ENCODE peak calls at places on chromosomes 16 and 17, in ten cellular contexts. One of them, this sample, is unnamed.
A peak's percentile ranks its signal among the peaks of the same experiment; 100 is the strongest.

GRCh38 chr16:49681449-49681848 is 174.5 kb downstream of the ZNF423 start:
- DNase-seq in activated T-helper 1 cell treated with Interleukin-2 at 50 U/mL for 16 hours: no peak
- DNase-seq in left cardiac atrium: no peak
- DNase-seq in RPMI8226: no peak
- DNase-seq in anterior cingulate cortex: no peak
- DNase-seq in heart right ventricle: no peak
- DNase-seq in astrocyte of the spinal cord: no peak
- DNase-seq in posterior cingulate gyrus: no peak
- DNase-seq in body of pancreas: no peak
- DNase-seq in D341Med: no peak
- DNase-seq in this sample: no peak

GRCh38 chr17:48960834-48961515 is 7.4 kb downstream of the GIP start:
- DNase-seq in body of pancreas: no peak
- DNase-seq in RPMI8226: peak; percentile 7
- DNase-seq in D341Med: no peak
- DNase-seq in anterior cingulate cortex: no peak
- DNase-seq in activated T-helper 1 cell treated with Interleukin-2 at 50 U/mL for 16 hours: no peak
- DNase-seq in heart right ventricle: no peak
- DNase-seq in left cardiac atrium: no peak
- DNase-seq in astrocyte of the spinal cord: peak; percentile 17
- DNase-seq in posterior cingulate gyrus: peak; percentile 53
- DNase-seq in this sample: no peak

GRCh38 chr17:19265755-19266154 is 28.6 kb downstream of the EPN2 start:
- DNase-seq in D341Med: no peak
- DNase-seq in body of pancreas: no peak
- DNase-seq in RPMI8226: no peak
- DNase-seq in astrocyte of the spinal cord: no peak
- DNase-seq in posterior cingulate gyrus: no peak
- DNase-seq in heart right ventricle: no peak
- DNase-seq in anterior cingulate cortex: no peak
- DNase-seq in activated T-helper 1 cell treated with Interleukin-2 at 50 U/mL for 16 hours: no peak
- DNase-seq in left cardiac atrium: no peak
- DNase-seq in this sample: no peak

GRCh38 chr16:81684901-81685300 is 94.2 kb upstream of the PLCG2 start:
- DNase-seq in left cardiac atrium: no peak
- DNase-seq in astrocyte of the spinal cord: no peak
- DNase-seq in heart right ventricle: no peak
- DNase-seq in body of pancreas: no peak
- DNase-seq in posterior cingulate gyrus: no peak
- DNase-seq in anterior cingulate cortex: no peak
- DNase-seq in RPMI8226: no peak
- DNase-seq in activated T-helper 1 cell treated with Interleukin-2 at 50 U/mL for 16 hours: no peak
- DNase-seq in D341Med: no peak
- DNase-seq in this sample: no peak

GRCh38 chr17:10151667-10152496 is 46.5 kb downstream of the GAS7 start:
- DNase-seq in heart right ventricle: peak; percentile 35
- DNase-seq in anterior cingulate cortex: peak; percentile 27
- DNase-seq in D341Med: no peak
- DNase-seq in activated T-helper 1 cell treated with Interleukin-2 at 50 U/mL for 16 hours: no peak
- DNase-seq in astrocyte of the spinal cord: no peak
- DNase-seq in body of pancreas: no peak
- DNase-seq in left cardiac atrium: no peak
- DNase-seq in RPMI8226: no peak
- DNase-seq in posterior cingulate gyrus: peak; percentile 50
- DNase-seq in this sample: peak; percentile 35

GRCh38 chr17:80455328-80455710 is 21.1 kb downstream of the NPTX1 start:
- DNase-seq in heart right ventricle: no peak
- DNase-seq in posterior cingulate gyrus: peak; percentile 89
- DNase-seq in left cardiac atrium: peak; percentile 70
- DNase-seq in D341Med: no peak
- DNase-seq in activated T-helper 1 cell treated with Interleukin-2 at 50 U/mL for 16 hours: no peak
- DNase-seq in RPMI8226: peak; percentile 41
- DNase-seq in body of pancreas: no peak
- DNase-seq in anterior cingulate cortex: no peak
- DNase-seq in astrocyte of the spinal cord: no peak
- DNase-seq in this sample: no peak

GRCh38 chr17:2883544-2884203 is 87.4 kb downstream of the RAP1GAP2 start:
- DNase-seq in left cardiac atrium: no peak
- DNase-seq in body of pancreas: peak; percentile 76
- DNase-seq in RPMI8226: no peak
- DNase-seq in activated T-helper 1 cell treated with Interleukin-2 at 50 U/mL for 16 hours: no peak
- DNase-seq in posterior cingulate gyrus: no peak
- DNase-seq in anterior cingulate cortex: no peak
- DNase-seq in astrocyte of the spinal cord: peak; percentile 17
- DNase-seq in heart right ventricle: peak; percentile 44
- DNase-seq in D341Med: peak; percentile 69
- DNase-seq in this sample: no peak

GRCh38 chr16:68264128-68265077 is at the start of gene SLC7A6:
- DNase-seq in body of pancreas: peak; percentile 65
- DNase-seq in heart right ventricle: peak; percentile 75
- DNase-seq in RPMI8226: peak; percentile 89
- DNase-seq in D341Med: peak; percentile 90
- DNase-seq in anterior cingulate cortex: peak; percentile 61
- DNase-seq in astrocyte of the spinal cord: peak; percentile 52
- DNase-seq in activated T-helper 1 cell treated with Interleukin-2 at 50 U/mL for 16 hours: peak; percentile 74
- DNase-seq in left cardiac atrium: peak; percentile 87
- DNase-seq in posterior cingulate gyrus: peak; percentile 96
- DNase-seq in this sample: peak; percentile 82

GRCh38 chr16:87945351-87946042 is 5.7 kb upstream of the BANP start:
- DNase-seq in RPMI8226: no peak
- DNase-seq in anterior cingulate cortex: peak; percentile 62
- DNase-seq in astrocyte of the spinal cord: peak; percentile 88
- DNase-seq in activated T-helper 1 cell treated with Interleukin-2 at 50 U/mL for 16 hours: no peak
- DNase-seq in posterior cingulate gyrus: peak; percentile 97
- DNase-seq in left cardiac atrium: peak; percentile 85
- DNase-seq in D341Med: no peak
- DNase-seq in body of pancreas: peak; percentile 82
- DNase-seq in heart right ventricle: peak; percentile 78
- DNase-seq in this sample: peak; percentile 75

GRCh38 chr17:45431531-45432404 is 902 bp downstream of the ARHGAP27 start:
- DNase-seq in left cardiac atrium: peak; percentile 78
- DNase-seq in anterior cingulate cortex: no peak
- DNase-seq in D341Med: peak; percentile 86
- DNase-seq in heart right ventricle: peak; percentile 46
- DNase-seq in RPMI8226: peak; percentile 92
- DNase-seq in astrocyte of the spinal cord: no peak
- DNase-seq in activated T-helper 1 cell treated with Interleukin-2 at 50 U/mL for 16 hours: peak; percentile 52
- DNase-seq in posterior cingulate gyrus: peak; percentile 89
- DNase-seq in body of pancreas: peak; percentile 50
- DNase-seq in this sample: peak; percentile 96

GRCh38 chr16:50806099-50807062 is 64.5 kb downstream of the CYLD start:
- DNase-seq in RPMI8226: peak; percentile 91
- DNase-seq in astrocyte of the spinal cord: peak; percentile 92
- DNase-seq in posterior cingulate gyrus: peak; percentile 97
- DNase-seq in activated T-helper 1 cell treated with Interleukin-2 at 50 U/mL for 16 hours: peak; percentile 67
- DNase-seq in anterior cingulate cortex: peak; percentile 86
- DNase-seq in D341Med: peak; percentile 82
- DNase-seq in left cardiac atrium: peak; percentile 83
- DNase-seq in body of pancreas: peak; percentile 86
- DNase-seq in heart right ventricle: peak; percentile 85
- DNase-seq in this sample: peak; percentile 85

GRCh38 chr17:35345926-35346771 is 27.3 kb downstream of the SLFN11 start:
- DNase-seq in posterior cingulate gyrus: peak; percentile 84
- DNase-seq in D341Med: peak; percentile 49
- DNase-seq in anterior cingulate cortex: peak; percentile 19
- DNase-seq in heart right ventricle: peak; percentile 87
- DNase-seq in body of pancreas: peak; percentile 23
- DNase-seq in left cardiac atrium: peak; percentile 87
- DNase-seq in RPMI8226: no peak
- DNase-seq in astrocyte of the spinal cord: peak; percentile 22
- DNase-seq in activated T-helper 1 cell treated with Interleukin-2 at 50 U/mL for 16 hours: peak; percentile 18
- DNase-seq in this sample: peak; percentile 62

GRCh38 chr17:48059125-48059668 is 11.0 kb downstream of the NFE2L1 start:
- DNase-seq in astrocyte of the spinal cord: no peak
- DNase-seq in RPMI8226: no peak
- DNase-seq in anterior cingulate cortex: no peak
- DNase-seq in heart right ventricle: no peak
- DNase-seq in posterior cingulate gyrus: peak; percentile 81
- DNase-seq in body of pancreas: no peak
- DNase-seq in left cardiac atrium: no peak
- DNase-seq in activated T-helper 1 cell treated with Interleukin-2 at 50 U/mL for 16 hours: no peak
- DNase-seq in D341Med: peak; percentile 38
- DNase-seq in this sample: no peak

GRCh38 chr17:58875261-58875660 is 119.6 kb downstream of the PPM1E start:
- DNase-seq in RPMI8226: no peak
- DNase-seq in body of pancreas: no peak
- DNase-seq in D341Med: no peak
- DNase-seq in posterior cingulate gyrus: no peak
- DNase-seq in anterior cingulate cortex: no peak
- DNase-seq in activated T-helper 1 cell treated with Interleukin-2 at 50 U/mL for 16 hours: no peak
- DNase-seq in heart right ventricle: no peak
- DNase-seq in left cardiac atrium: no peak
- DNase-seq in astrocyte of the spinal cord: no peak
- DNase-seq in this sample: no peak

GRCh38 chr17:78747479-78747878 is 34.6 kb downstream of the CYTH1 start:
- DNase-seq in anterior cingulate cortex: no peak
- DNase-seq in posterior cingulate gyrus: no peak
- DNase-seq in activated T-helper 1 cell treated with Interleukin-2 at 50 U/mL for 16 hours: no peak
- DNase-seq in left cardiac atrium: no peak
- DNase-seq in RPMI8226: no peak
- DNase-seq in body of pancreas: no peak
- DNase-seq in astrocyte of the spinal cord: no peak
- DNase-seq in D341Med: no peak
- DNase-seq in heart right ventricle: no peak
- DNase-seq in this sample: no peak

GRCh38 chr17:77749316-77749715 is 209.2 kb upstream of the TNRC6C start:
- DNase-seq in left cardiac atrium: no peak
- DNase-seq in heart right ventricle: no peak
- DNase-seq in RPMI8226: no peak
- DNase-seq in anterior cingulate cortex: no peak
- DNase-seq in body of pancreas: no peak
- DNase-seq in astrocyte of the spinal cord: no peak
- DNase-seq in D341Med: no peak
- DNase-seq in activated T-helper 1 cell treated with Interleukin-2 at 50 U/mL for 16 hours: no peak
- DNase-seq in posterior cingulate gyrus: peak; percentile 52
- DNase-seq in this sample: no peak

GRCh38 chr16:3460121-3460520 is 16.6 kb downstream of the NAA60 start:
- DNase-seq in body of pancreas: no peak
- DNase-seq in astrocyte of the spinal cord: no peak
- DNase-seq in RPMI8226: no peak
- DNase-seq in left cardiac atrium: no peak
- DNase-seq in D341Med: no peak
- DNase-seq in activated T-helper 1 cell treated with Interleukin-2 at 50 U/mL for 16 hours: no peak
- DNase-seq in anterior cingulate cortex: no peak
- DNase-seq in posterior cingulate gyrus: peak; percentile 11
- DNase-seq in heart right ventricle: no peak
- DNase-seq in this sample: no peak

This sample was measured in colonic mucosa.